ENCODE peak calls at places on chromosomes 5 and 9, in seven cellular contexts. One of them, this sample, is unnamed.

GRCh38 chr9:33290247-33290993 is at the start of gene NFX1:
- DNase-seq in T follicular helper cell: peak
- DNase-seq in fibroblast of gingiva: peak
- DNase-seq in PC-9: peak
- DNase-seq in GM23338: peak
- DNase-seq in HT1080: peak
- DNase-seq in psoas muscle: peak
- DNase-seq in this sample: peak

GRCh38 chr9:34492051-34492450 is 30.7 kb downstream of the ENHO start:
- DNase-seq in T follicular helper cell: no peak
- DNase-seq in fibroblast of gingiva: no peak
- DNase-seq in PC-9: no peak
- DNase-seq in GM23338: peak
- DNase-seq in HT1080: no peak
- DNase-seq in psoas muscle: no peak
- DNase-seq in this sample: no peak

GRCh38 chr5:1792842-1793266 is 6.8 kb downstream of the MRPL36 start:
- DNase-seq in T follicular helper cell: peak
- DNase-seq in fibroblast of gingiva: peak
- DNase-seq in PC-9: no peak
- DNase-seq in GM23338: no peak
- DNase-seq in HT1080: peak
- DNase-seq in psoas muscle: no peak
- DNase-seq in this sample: no peak

GRCh38 chr9:94554078-94554438 is 825 bp upstream of the PCAT7 start:
- DNase-seq in T follicular helper cell: no peak
- DNase-seq in fibroblast of gingiva: no peak
- DNase-seq in PC-9: no peak
- DNase-seq in GM23338: no peak
- DNase-seq in HT1080: no peak
- DNase-seq in psoas muscle: no peak
- DNase-seq in this sample: peak

GRCh38 chr9:83151627-83152137 is 88.7 kb upstream of the RASEF start:
- DNase-seq in T follicular helper cell: no peak
- DNase-seq in fibroblast of gingiva: no peak
- DNase-seq in PC-9: no peak
- DNase-seq in GM23338: no peak
- DNase-seq in HT1080: no peak
- DNase-seq in psoas muscle: no peak
- DNase-seq in this sample: no peak

GRCh38 chr9:96395964-96396363 is 12.5 kb upstream of the SLC35D2 start:
- DNase-seq in T follicular helper cell: no peak
- DNase-seq in fibroblast of gingiva: no peak
- DNase-seq in PC-9: no peak
- DNase-seq in GM23338: peak
- DNase-seq in HT1080: no peak
- DNase-seq in psoas muscle: no peak
- DNase-seq in this sample: no peak

GRCh38 chr5:45274241-45274640 is 421.9 kb downstream of the HCN1 start:
- DNase-seq in T follicular helper cell: no peak
- DNase-seq in fibroblast of gingiva: no peak
- DNase-seq in PC-9: no peak
- DNase-seq in GM23338: no peak
- DNase-seq in HT1080: no peak
- DNase-seq in psoas muscle: no peak
- DNase-seq in this sample: no peak

GRCh38 chr9:124551472-124552339 is 44.5 kb upstream of the NR5A1 start:
- DNase-seq in T follicular helper cell: no peak
- DNase-seq in fibroblast of gingiva: peak
- DNase-seq in PC-9: peak
- DNase-seq in GM23338: peak
- DNase-seq in HT1080: peak
- DNase-seq in psoas muscle: no peak
- DNase-seq in this sample: no peak

GRCh38 chr9:20015427-20015931 is 226.6 kb upstream of the SLC24A2 start:
- DNase-seq in T follicular helper cell: no peak
- DNase-seq in fibroblast of gingiva: no peak
- DNase-seq in PC-9: no peak
- DNase-seq in GM23338: no peak
- DNase-seq in HT1080: peak
- DNase-seq in psoas muscle: no peak
- DNase-seq in this sample: no peak

GRCh38 chr5:16234598-16234997 is 55.0 kb upstream of the MARCHF11 start:
- DNase-seq in T follicular helper cell: no peak
- DNase-seq in fibroblast of gingiva: no peak
- DNase-seq in PC-9: no peak
- DNase-seq in GM23338: no peak
- DNase-seq in HT1080: peak
- DNase-seq in psoas muscle: no peak
- DNase-seq in this sample: no peak

GRCh38 chr9:101275671-101276250 is 109.0 kb downstream of the BAAT start:
- DNase-seq in T follicular helper cell: no peak
- DNase-seq in fibroblast of gingiva: no peak
- DNase-seq in PC-9: no peak
- DNase-seq in GM23338: no peak
- DNase-seq in HT1080: no peak
- DNase-seq in psoas muscle: no peak
- DNase-seq in this sample: no peak

GRCh38 chr9:37144762-37145161 is 24.4 kb downstream of the ZCCHC7 start:
- DNase-seq in T follicular helper cell: no peak
- DNase-seq in fibroblast of gingiva: no peak
- DNase-seq in PC-9: no peak
- DNase-seq in GM23338: peak
- DNase-seq in HT1080: peak
- DNase-seq in psoas muscle: no peak
- DNase-seq in this sample: no peak

GRCh38 chr5:10724799-10725507 is 36.1 kb downstream of the DAP start:
- DNase-seq in T follicular helper cell: no peak
- DNase-seq in fibroblast of gingiva: peak
- DNase-seq in PC-9: peak
- DNase-seq in GM23338: peak
- DNase-seq in HT1080: peak
- DNase-seq in psoas muscle: peak
- DNase-seq in this sample: no peak

GRCh38 chr5:155631116-155631515 is 617.6 kb downstream of the KIF4B start:
- DNase-seq in T follicular helper cell: no peak
- DNase-seq in fibroblast of gingiva: no peak
- DNase-seq in PC-9: no peak
- DNase-seq in GM23338: no peak
- DNase-seq in HT1080: peak
- DNase-seq in psoas muscle: no peak
- DNase-seq in this sample: no peak

GRCh38 chr5:33649801-33650482 is 209.2 kb downstream of the TARS1 start:
- DNase-seq in T follicular helper cell: no peak
- DNase-seq in fibroblast of gingiva: peak
- DNase-seq in PC-9: peak
- DNase-seq in GM23338: no peak
- DNase-seq in HT1080: peak
- DNase-seq in psoas muscle: no peak
- DNase-seq in this sample: no peak

GRCh38 chr5:133993152-133993548 is 11.6 kb downstream of the VDAC1 start:
- DNase-seq in T follicular helper cell: no peak
- DNase-seq in fibroblast of gingiva: peak
- DNase-seq in PC-9: no peak
- DNase-seq in GM23338: no peak
- DNase-seq in HT1080: peak
- DNase-seq in psoas muscle: no peak
- DNase-seq in this sample: no peak

GRCh38 chr9:72478993-72479392 is 42.4 kb upstream of the TMC1 start:
- DNase-seq in T follicular helper cell: no peak
- DNase-seq in fibroblast of gingiva: no peak
- DNase-seq in PC-9: no peak
- DNase-seq in GM23338: no peak
- DNase-seq in HT1080: peak
- DNase-seq in psoas muscle: no peak
- DNase-seq in this sample: no peak

GRCh38 chr5:33662721-33663435 is 222.1 kb downstream of the TARS1 start:
- DNase-seq in T follicular helper cell: no peak
- DNase-seq in fibroblast of gingiva: no peak
- DNase-seq in PC-9: no peak
- DNase-seq in GM23338: no peak
- DNase-seq in HT1080: peak
- DNase-seq in psoas muscle: no peak
- DNase-seq in this sample: no peak

GRCh38 chr9:136520053-136520540 is 25.8 kb downstream of the NOTCH1 start:
- DNase-seq in T follicular helper cell: no peak
- DNase-seq in fibroblast of gingiva: no peak
- DNase-seq in PC-9: no peak
- DNase-seq in GM23338: no peak
- DNase-seq in HT1080: no peak
- DNase-seq in psoas muscle: no peak
- DNase-seq in this sample: peak

GRCh38 chr5:150295172-150295611 is 5.6 kb upstream of the CAMK2A start:
- DNase-seq in T follicular helper cell: no peak
- DNase-seq in fibroblast of gingiva: peak
- DNase-seq in PC-9: peak
- DNase-seq in GM23338: no peak
- DNase-seq in HT1080: peak
- DNase-seq in psoas muscle: peak
- DNase-seq in this sample: no peak

GRCh38 chr5:168073311-168073710 is 218.1 kb upstream of the WWC1 start:
- DNase-seq in T follicular helper cell: no peak
- DNase-seq in fibroblast of gingiva: no peak
- DNase-seq in PC-9: no peak
- DNase-seq in GM23338: no peak
- DNase-seq in HT1080: no peak
- DNase-seq in psoas muscle: no peak
- DNase-seq in this sample: no peak

GRCh38 chr9:65410926-65411325 is 125.9 kb upstream of the FOXD4L5 start:
- DNase-seq in T follicular helper cell: no peak
- DNase-seq in fibroblast of gingiva: no peak
- DNase-seq in PC-9: no peak
- DNase-seq in GM23338: no peak
- DNase-seq in HT1080: no peak
- DNase-seq in psoas muscle: no peak
- DNase-seq in this sample: no peak

GRCh38 chr9:113220467-113221002 is 542 bp downstream of the FKBP15 start:
- DNase-seq in T follicular helper cell: no peak
- DNase-seq in fibroblast of gingiva: no peak
- DNase-seq in PC-9: no peak
- DNase-seq in GM23338: no peak
- DNase-seq in HT1080: peak
- DNase-seq in psoas muscle: no peak
- DNase-seq in this sample: no peak

GRCh38 chr9:20200900-20201495 is 412.2 kb upstream of the SLC24A2 start:
- DNase-seq in T follicular helper cell: no peak
- DNase-seq in fibroblast of gingiva: no peak
- DNase-seq in PC-9: no peak
- DNase-seq in GM23338: no peak
- DNase-seq in HT1080: no peak
- DNase-seq in psoas muscle: no peak
- DNase-seq in this sample: no peak

GRCh38 chr5:11054014-11054413 is 293.0 kb upstream of the DAP start:
- DNase-seq in T follicular helper cell: no peak
- DNase-seq in fibroblast of gingiva: no peak
- DNase-seq in PC-9: no peak
- DNase-seq in GM23338: no peak
- DNase-seq in HT1080: no peak
- DNase-seq in psoas muscle: no peak
- DNase-seq in this sample: no peak

GRCh38 chr9:371349-371748 is 156.7 kb downstream of the DOCK8 start:
- DNase-seq in T follicular helper cell: no peak
- DNase-seq in fibroblast of gingiva: no peak
- DNase-seq in PC-9: no peak
- DNase-seq in GM23338: no peak
- DNase-seq in HT1080: no peak
- DNase-seq in psoas muscle: no peak
- DNase-seq in this sample: no peak

GRCh38 chr5:147509710-147510651 is at the start of gene DPYSL3:
- DNase-seq in T follicular helper cell: no peak
- DNase-seq in fibroblast of gingiva: peak
- DNase-seq in PC-9: peak
- DNase-seq in GM23338: peak
- DNase-seq in HT1080: peak
- DNase-seq in psoas muscle: peak
- DNase-seq in this sample: peak

GRCh38 chr5:151622367-151623097 is 31.4 kb upstream of the FAT2 start:
- DNase-seq in T follicular helper cell: no peak
- DNase-seq in fibroblast of gingiva: no peak
- DNase-seq in PC-9: no peak
- DNase-seq in GM23338: no peak
- DNase-seq in HT1080: no peak
- DNase-seq in psoas muscle: no peak
- DNase-seq in this sample: no peak

GRCh38 chr5:125083932-125084331 is 337.5 kb upstream of the ZNF608 start:
- DNase-seq in T follicular helper cell: no peak
- DNase-seq in fibroblast of gingiva: peak
- DNase-seq in PC-9: no peak
- DNase-seq in GM23338: no peak
- DNase-seq in HT1080: peak
- DNase-seq in psoas muscle: no peak
- DNase-seq in this sample: no peak